ENCODE peak calls at places on chromosome 15, in eight cellular contexts. E is mesothelial cell of epicardium, H is heart right ventricle, Z is heart left ventricle, R is NCI-H2029, F is breast epithelium, Q is Karpas-422, L is ovary. V is an unnamed sample.

GRCh38 chr15:44427756-44428724 is 611 bp downstream of the CTDSPL2 start:
- DNase-seq in E (no peak), H (no peak), Z (no peak), R (peak), F (no peak), Q (peak), L (no peak), V (no peak)

GRCh38 chr15:28954466-28955159 is 68.8 kb downstream of the APBA2 start:
- DNase-seq in E (no peak), H (no peak), Z (no peak), R (no peak), F (no peak), Q (no peak), L (no peak), V (no peak)

GRCh38 chr15:91904942-91905341 is 51.4 kb downstream of the SLCO3A1 start:
- DNase-seq in E (no peak), H (no peak), Z (no peak), R (no peak), F (no peak), Q (no peak), L (no peak), V (no peak)

GRCh38 chr15:70343961-70344360 is 246.2 kb upstream of the TLE3 start:
- DNase-seq in E (no peak), H (no peak), Z (no peak), R (no peak), F (no peak), Q (no peak), L (no peak), V (no peak)

GRCh38 chr15:80533934-80534333 is 129.8 kb downstream of the ARNT2 start:
- DNase-seq in E (no peak), H (no peak), Z (no peak), R (no peak), F (no peak), Q (no peak), L (no peak), V (no peak)

GRCh38 chr15:23690450-23690852 is 3.3 kb upstream of the NDN start:
- DNase-seq in E (peak), H (peak), Z (peak), R (no peak), F (no peak), Q (no peak), L (peak), V (no peak)

GRCh38 chr15:61888074-61888780 is 172.0 kb downstream of the VPS13C start:
- DNase-seq in E (no peak), H (no peak), Z (no peak), R (no peak), F (no peak), Q (no peak), L (no peak), V (no peak)

GRCh38 chr15:90079619-90080559 is 22.4 kb downstream of the IDH2 start:
- DNase-seq in E (no peak), H (no peak), Z (no peak), R (no peak), F (no peak), Q (no peak), L (no peak), V (no peak)

GRCh38 chr15:69780981-69781380 is 316.7 kb downstream of the TLE3 start:
- DNase-seq in E (no peak), H (no peak), Z (no peak), R (no peak), F (no peak), Q (no peak), L (no peak), V (no peak)

GRCh38 chr15:65818927-65819562 is 27.0 kb upstream of the DENND4A start:
- DNase-seq in E (no peak), H (no peak), Z (no peak), R (no peak), F (no peak), Q (peak), L (no peak), V (no peak)

GRCh38 chr15:32923176-32923575 is 205.4 kb downstream of the GREM1 start:
- DNase-seq in E (no peak), H (no peak), Z (no peak), R (no peak), F (no peak), Q (no peak), L (no peak), V (no peak)

GRCh38 chr15:71202712-71203111 is 87.4 kb downstream of the THSD4 start:
- DNase-seq in E (no peak), H (no peak), Z (no peak), R (peak), F (no peak), Q (no peak), L (no peak), V (no peak)

GRCh38 chr15:76575177-76576078 is 238.9 kb downstream of the ISL2 start:
- DNase-seq in E (no peak), H (no peak), Z (no peak), R (no peak), F (no peak), Q (no peak), L (no peak), V (no peak)

GRCh38 chr15:69451951-69452701 is 492 bp upstream of the RPLP1 start:
- DNase-seq in E (no peak), H (no peak), Z (no peak), R (no peak), F (no peak), Q (peak), L (no peak), V (no peak)

GRCh38 chr15:80183886-80184285 is 31.1 kb downstream of the FAH start:
- DNase-seq in E (no peak), H (no peak), Z (no peak), R (no peak), F (no peak), Q (no peak), L (no peak), V (no peak)

GRCh38 chr15:64897345-64897985 is 14.2 kb upstream of the ANKDD1A start:
- DNase-seq in E (no peak), H (peak), Z (peak), R (no peak), F (no peak), Q (no peak), L (peak), V (peak)

GRCh38 chr15:73049564-73050215 is 2.6 kb upstream of the NEO1 start:
- DNase-seq in E (no peak), H (no peak), Z (no peak), R (no peak), F (no peak), Q (no peak), L (no peak), V (no peak)

V was measured in SW 1271.